ENCODE peak calls at places on chromosomes 6 and 20, in seven cellular contexts. M is H7, G is ovary, R is pancreas, F is GM06990, E is PC-9, J is fibroblast of lung. Q is an unnamed sample. For H3K36me3, the result is how much of the 10 kb centered on the place peaks cover.

GRCh38 chr6:50974319-50974718 is 155.6 kb downstream of the TFAP2B start:
- DNase-seq in J (no peak), F (no peak), M (no peak), G (no peak), E (no peak), R (no peak), Q (no peak)

GRCh38 chr20:44691424-44692423 is 23.4 kb upstream of the CCN5 start:
- DNase-seq in J (peak), F (no peak), R (no peak), G (no peak), M (no peak), E (no peak), Q (peak)

GRCh38 chr6:148273962-148274752 is 68.5 kb upstream of the SASH1 start:
- DNase-seq in E (no peak), M (no peak), G (no peak), R (no peak), J (no peak), F (no peak), Q (no peak)

GRCh38 chr6:49528571-49528970 is 21.9 kb upstream of the C6orf141 start:
- DNase-seq in J (no peak), M (no peak), R (no peak), E (no peak), F (no peak), G (no peak), Q (no peak)

GRCh38 chr6:39617520-39617919 is 107.7 kb downstream of the KIF6 start:
- DNase-seq in E (no peak), F (no peak), M (no peak), G (no peak), R (no peak), J (no peak), Q (no peak)

GRCh38 chr6:89817481-89817880 is 2.1 kb downstream of the MDN1 start:
- DNase-seq in R (no peak), E (no peak), F (no peak), J (no peak), G (no peak), M (peak), Q (no peak)

GRCh38 chr6:51844391-51844735 is 243.1 kb downstream of the PKHD1 start:
- DNase-seq in M (no peak), F (no peak), E (no peak), J (no peak), R (no peak), G (no peak), Q (no peak)

GRCh38 chr20:45080867-45081616 is 19.9 kb downstream of the KCNS1 start:
- DNase-seq in G (no peak), E (no peak), R (no peak), J (peak), M (no peak), F (no peak), Q (no peak)

GRCh38 chr20:38537176-38537575 is 43.8 kb upstream of the ADIG start:
- DNase-seq in R (no peak), J (no peak), E (no peak), F (no peak), G (no peak), M (no peak), Q (no peak)

GRCh38 chr20:38538789-38539188 is 42.2 kb upstream of the ADIG start:
- DNase-seq in F (no peak), R (no peak), G (no peak), M (no peak), J (no peak), E (no peak), Q (no peak)

GRCh38 chr20:38536310-38536709 is 44.7 kb upstream of the ADIG start:
- DNase-seq in G (no peak), F (no peak), J (peak), E (no peak), M (no peak), R (no peak), Q (no peak)

DNA sequence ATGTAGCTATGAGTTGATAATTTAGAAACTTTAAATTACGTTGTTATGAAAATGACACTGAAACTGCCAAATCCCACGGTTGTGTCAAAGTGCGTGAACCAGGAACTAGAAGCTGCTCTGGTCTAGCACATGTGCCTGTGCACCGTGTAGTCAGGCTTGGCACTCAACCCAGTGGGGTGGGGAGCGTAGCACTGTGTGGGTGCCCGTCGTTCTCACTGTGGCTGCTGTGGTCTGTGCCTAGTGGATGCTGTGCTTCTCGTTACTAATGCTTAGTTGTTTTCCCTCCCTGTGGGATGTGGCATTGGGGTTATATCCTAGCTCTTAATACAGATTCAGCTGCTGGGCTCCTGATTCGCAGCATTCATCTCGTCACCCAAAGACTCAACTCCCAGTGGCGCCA is 46.2 kb upstream of the ADIG start:
- DNase-seq in M (no peak), G (no peak), R (no peak), F (no peak), J (no peak), E (no peak), Q (no peak)
- H3K36me3 ChIP-seq in M (under half), G (under half), R (under half), F (under half), J (under half), E (half or more), Q (under half)

DNA sequence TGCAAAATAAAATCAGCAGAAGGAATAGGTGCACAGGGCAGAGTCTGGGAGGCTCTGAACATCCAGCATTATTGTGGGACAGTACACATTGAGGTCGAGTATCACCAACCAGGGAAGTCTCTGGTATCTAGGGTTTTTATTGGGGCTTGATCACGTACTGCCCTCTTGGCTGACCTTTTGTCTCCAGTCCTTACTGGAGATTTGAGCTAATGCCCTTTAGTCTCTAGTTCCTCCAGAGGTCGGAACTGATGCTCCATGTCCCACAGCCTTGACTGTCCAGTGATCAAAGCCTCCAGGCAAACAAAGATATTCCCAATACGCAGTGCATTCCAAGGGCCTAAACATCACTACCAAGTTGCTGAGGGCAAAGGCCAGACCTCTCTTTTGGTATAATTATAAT is 57.0 kb upstream of the DYNLRB1 start:
- DNase-seq in F (no peak), G (no peak), E (no peak), R (no peak), M (no peak), J (no peak), Q (no peak)
- H3K36me3 ChIP-seq in F (under half), G (under half), E (under half), R (under half), M (under half), J (under half), Q (under half)

DNA sequence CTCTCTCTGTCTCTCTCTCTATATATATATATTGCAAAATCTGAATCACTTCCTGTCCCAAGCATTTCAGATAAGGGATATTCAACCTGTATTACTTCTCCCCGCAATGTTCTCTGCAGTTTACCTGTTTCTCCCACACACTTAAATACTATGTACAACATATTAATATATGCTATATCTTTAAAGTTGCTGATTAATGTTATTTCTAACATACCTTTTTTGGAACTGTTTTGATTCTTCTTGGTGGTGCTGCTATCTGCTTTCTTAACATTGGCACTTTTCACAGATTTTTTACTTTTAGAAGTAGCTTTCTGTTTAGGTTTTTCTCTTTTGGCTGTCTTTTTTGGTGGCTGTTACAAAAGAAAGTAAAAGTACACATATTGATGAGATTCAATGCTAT is 27.2 kb downstream of the DEK start:
- DNase-seq in R (no peak), M (no peak), J (no peak), G (no peak), E (no peak), F (no peak), Q (no peak)
- H3K36me3 ChIP-seq in R (under half), M (under half), J (under half), G (under half), E (half or more), F (under half), Q (under half)

GRCh38 chr6:10404799-10405524 is 9.9 kb downstream of the TFAP2A start:
- DNase-seq in F (no peak), R (no peak), G (no peak), J (no peak), M (peak), E (no peak), Q (no peak)

GRCh38 chr6:10401632-10402223 is 13.1 kb downstream of the TFAP2A start:
- DNase-seq in F (no peak), R (no peak), J (no peak), M (no peak), G (no peak), E (no peak), Q (no peak)

GRCh38 chr6:10404107-10404798 is 10.6 kb downstream of the TFAP2A start:
- DNase-seq in M (peak), R (peak), F (peak), E (peak), J (peak), G (peak), Q (peak)

GRCh38 chr6:10402648-10403311 is 12.1 kb downstream of the TFAP2A start:
- DNase-seq in F (no peak), M (no peak), G (no peak), E (no peak), J (no peak), R (no peak), Q (no peak)

GRCh38 chr6:10403385-10404106 is 11.3 kb downstream of the TFAP2A start:
- DNase-seq in R (no peak), E (peak), G (no peak), M (no peak), J (peak), F (no peak), Q (no peak)
- H3K36me3 ChIP-seq in R (under half), E (under half), G (under half), M (under half), J (under half), F (under half), Q (under half)

GRCh38 chr20:36251426-36251825 is 15.1 kb downstream of the AAR2 start:
- DNase-seq in G (no peak), R (no peak), E (no peak), J (no peak), F (no peak), M (no peak), Q (no peak)
- H3K36me3 ChIP-seq in G (under half), R (under half), E (under half), J (under half), F (under half), M (under half), Q (under half)

DNA sequence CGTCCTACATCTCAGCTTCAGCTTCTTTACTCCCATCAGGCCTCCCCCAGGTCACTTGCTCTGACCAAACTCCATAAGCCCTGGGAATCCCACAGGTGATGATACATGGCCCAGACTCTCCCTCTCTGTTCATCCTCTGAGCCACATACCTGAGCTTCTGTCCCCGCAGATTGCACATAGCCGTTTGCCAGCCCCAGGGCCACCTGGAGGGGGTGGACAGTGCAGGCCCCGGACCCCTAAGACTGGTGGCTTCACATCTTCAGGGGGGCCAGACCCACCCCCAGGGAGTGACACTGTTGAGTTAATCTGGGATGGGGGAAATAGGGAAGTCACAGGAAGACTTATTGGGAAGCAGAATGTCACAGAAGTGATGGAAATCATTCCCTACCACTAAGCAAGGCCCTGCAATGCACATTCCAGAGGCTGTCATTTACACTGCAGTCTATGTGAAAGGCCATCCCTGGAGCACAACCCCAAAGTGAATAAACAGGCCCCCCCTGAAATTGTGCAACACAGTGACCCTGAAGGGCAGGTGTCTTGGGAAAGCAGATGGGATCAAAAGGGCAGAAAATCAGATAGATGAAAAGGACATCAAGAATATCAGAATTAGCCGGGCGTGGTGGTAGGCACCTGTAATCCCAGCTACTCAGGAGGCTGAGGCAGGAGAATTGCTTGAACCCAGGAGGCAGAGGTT is 2.2 kb downstream of the RXRB start:
- DNase-seq in G (no peak), E (no peak), M (no peak), F (no peak), R (no peak), J (no peak), Q (no peak)
- H3K36me3 ChIP-seq in G (under half), E (under half), M (under half), F (under half), R (under half), J (under half), Q (under half)

GRCh38 chr20:5977975-5978374 is 27.5 kb downstream of the MCM8 start:
- DNase-seq in F (no peak), G (no peak), J (no peak), M (no peak), R (no peak), E (no peak), Q (no peak)
- H3K36me3 ChIP-seq in F (under half), G (under half), J (under half), M (under half), R (under half), E (under half), Q (under half)